ENCODE peak calls at places on chromosomes 7 and 10, in six cellular contexts. O, S, F, P, L and M are unnamed samples.
A peak's percentile ranks its signal among the peaks of the same experiment; 100 is the strongest.

GRCh38 chr10:98030093-98030821 is at the start of gene CRTAC1:
- DNase-seq in O (peak; percentile 51), S (no peak), F (peak; percentile 32), P (peak; percentile 71), L (peak; percentile 29), M (no peak)

GRCh38 chr10:23293973-23294372 is 50.6 kb downstream of the C10orf67 start:
- DNase-seq in O (no peak), S (no peak), F (no peak), P (no peak), L (no peak), M (no peak)

GRCh38 chr10:78852856-78853255 is 215.9 kb upstream of the ZMIZ1 start:
- DNase-seq in O (no peak), S (no peak), F (peak; percentile 40), P (peak; percentile 71), L (peak; percentile 39), M (no peak)

GRCh38 chr7:73431041-73431835 is 2.3 kb upstream of the FZD9 start:
- DNase-seq in O (no peak), S (no peak), F (peak; percentile 70), P (no peak), L (no peak), M (no peak)

GRCh38 chr7:129569811-129570215 is 41.7 kb upstream of the NRF1 start:
- DNase-seq in O (no peak), S (no peak), F (peak; percentile 87), P (no peak), L (peak; percentile 30), M (peak; percentile 86)

GRCh38 chr10:25294032-25294926 is 119.5 kb downstream of the GPR158 start:
- DNase-seq in O (no peak), S (peak; percentile 56), F (peak; percentile 53), P (no peak), L (no peak), M (no peak)

GRCh38 chr10:91932737-91933136 is 9.2 kb downstream of the BTAF1 start:
- DNase-seq in O (no peak), S (no peak), F (no peak), P (no peak), L (no peak), M (no peak)

GRCh38 chr7:134541-134940 is 57.8 kb upstream of the FAM20C start:
- DNase-seq in O (no peak), S (no peak), F (no peak), P (no peak), L (no peak), M (no peak)

GRCh38 chr10:93272884-93273675 is 199.4 kb downstream of the CYP26A1 start:
- DNase-seq in O (no peak), S (no peak), F (no peak), P (no peak), L (no peak), M (no peak)

GRCh38 chr7:55409474-55410225 is 44.5 kb downstream of the LANCL2 start:
- DNase-seq in O (no peak), S (no peak), F (no peak), P (peak; percentile 31), L (no peak), M (peak; percentile 51)

GRCh38 chr10:86752311-86752710 is 4.1 kb upstream of the BMPR1A start:
- DNase-seq in O (no peak), S (no peak), F (no peak), P (no peak), L (no peak), M (no peak)

GRCh38 chr10:110916554-110917346 is 2.2 kb downstream of the BBIP1 start:
- DNase-seq in O (no peak), S (peak; percentile 41), F (peak; percentile 46), P (no peak), L (no peak), M (no peak)

GRCh38 chr10:93110472-93111146 is 36.9 kb downstream of the CYP26A1 start:
- DNase-seq in O (no peak), S (no peak), F (no peak), P (no peak), L (no peak), M (no peak)

GRCh38 chr7:150875791-150876190 is 23.5 kb downstream of the AOC1 start:
- DNase-seq in O (no peak), S (no peak), F (peak; percentile 30), P (no peak), L (no peak), M (no peak)
- TF ChIP-seq CTCF in O (no peak), S (peak; percentile 33), F (no peak), P (no peak), L (no peak), M (peak; percentile 36)

DNA sequence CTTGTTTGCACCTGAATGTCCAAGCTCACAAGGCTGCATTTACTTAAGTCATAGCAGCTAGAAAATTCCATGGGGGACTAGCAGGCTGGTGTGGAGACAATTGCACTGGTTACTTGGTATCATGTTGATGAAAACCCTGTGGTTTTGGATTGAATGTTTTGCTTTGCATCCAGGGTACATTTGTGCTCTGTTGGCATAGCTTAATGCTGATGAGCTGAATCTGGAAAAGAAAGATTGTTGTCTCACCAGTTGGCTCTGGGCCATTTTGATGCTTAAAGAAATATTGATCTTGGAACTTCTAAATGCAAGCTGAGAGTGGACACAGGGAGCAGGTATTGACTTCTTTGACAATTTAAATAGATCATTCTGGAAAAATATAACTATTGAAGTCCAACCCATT is 122.5 kb upstream of the MBL2 start:
- DNase-seq in O (no peak), S (no peak), F (no peak), P (no peak), L (no peak), M (peak; percentile 54)
- H3K4me3 ChIP-seq in O (no peak overlapping the region), S (no peak overlapping the region), F (no peak overlapping the region), P (no peak overlapping the region), L (no peak overlapping the region), M (no peak overlapping the region)

GRCh38 chr10:43685744-43686143 is 37.1 kb upstream of the ZNF32 start:
- DNase-seq in O (no peak), S (no peak), F (no peak), P (peak; percentile 95), L (peak; percentile 45), M (no peak)

GRCh38 chr10:43684198-43684559 is 35.5 kb upstream of the ZNF32 start:
- DNase-seq in O (no peak), S (no peak), F (no peak), P (no peak), L (no peak), M (no peak)

GRCh38 chr10:43682956-43683355 is 34.3 kb upstream of the ZNF32 start:
- DNase-seq in O (no peak), S (no peak), F (no peak), P (no peak), L (no peak), M (no peak)

GRCh38 chr10:43681721-43682120 is 33.0 kb upstream of the ZNF32 start:
- DNase-seq in O (no peak), S (no peak), F (no peak), P (no peak), L (no peak), M (no peak)

GRCh38 chr10:43683451-43684197 is 34.9 kb upstream of the ZNF32 start:
- DNase-seq in O (no peak), S (no peak), F (peak; percentile 18), P (peak; percentile 55), L (no peak), M (no peak)
- TF ChIP-seq CTCF in O (peak; percentile 37), S (peak; percentile 66), F (no peak), P (peak; percentile 36), L (no peak), M (peak; percentile 72)

DNA sequence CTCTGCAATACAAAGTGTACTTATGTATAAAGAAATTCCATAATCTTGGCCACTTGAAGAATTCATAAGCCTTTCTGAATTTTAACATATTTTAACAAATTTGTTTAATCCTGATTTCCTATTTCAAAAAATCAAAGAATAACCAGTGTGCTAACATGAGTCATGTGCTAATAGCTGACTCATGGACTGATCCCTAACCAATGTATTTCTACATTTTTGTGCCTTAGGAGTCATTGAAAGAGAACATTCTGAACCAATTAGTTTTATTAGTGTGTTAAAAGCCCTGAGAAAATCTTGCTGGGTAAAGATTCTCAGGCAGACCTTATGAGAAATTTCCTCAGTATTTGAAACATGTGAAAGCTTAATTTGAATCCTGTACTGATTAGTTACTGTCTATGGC is 73.1 kb upstream of the CCAR1 start:
- DNase-seq in O (no peak), S (peak; percentile 91), F (no peak), P (no peak), L (no peak), M (peak; percentile 88)
- H3K4me3 ChIP-seq in O (no peak overlapping the region), S (no peak overlapping the region), F (no peak overlapping the region), P (no peak overlapping the region), L (no peak overlapping the region), M (no peak overlapping the region)

GRCh38 chr10:95906675-95907453 is 911 bp upstream of the CC2D2B start:
- DNase-seq in O (peak; percentile 32), S (peak; percentile 24), F (peak; percentile 70), P (peak; percentile 65), L (peak; percentile 51), M (peak; percentile 36)
- TF ChIP-seq CTCF in O (no peak), S (peak; percentile 27), F (no peak), P (no peak), L (no peak), M (peak; percentile 39)

GRCh38 chr7:114048386-114049235 is 129.8 kb upstream of the PPP1R3A start:
- DNase-seq in O (no peak), S (no peak), F (peak; percentile 5), P (peak; percentile 25), L (no peak), M (peak; percentile 38)
- H3K4me3 ChIP-seq in O (no peak overlapping the region), S (no peak overlapping the region), F (peak overlapping the region; percentile 29), P (no peak overlapping the region), L (peak overlapping the region; percentile 23), M (peak overlapping the region; percentile 25)

GRCh38 chr7:28958235-28958945 is at the start of gene TRIL:
- DNase-seq in O (peak; percentile 90), S (no peak), F (no peak), P (peak; percentile 63), L (peak; percentile 65), M (no peak)

GRCh38 chr7:28958946-28959417 is 852 bp upstream of the TRIL start:
- DNase-seq in O (no peak), S (no peak), F (no peak), P (no peak), L (no peak), M (no peak)

GRCh38 chr7:28957822-28958234 is 302 bp downstream of the TRIL start:
- DNase-seq in O (peak; percentile 20), S (no peak), F (no peak), P (peak; percentile 21), L (no peak), M (no peak)

GRCh38 chr7:28961972-28962371 is 3.8 kb upstream of the TRIL start:
- DNase-seq in O (no peak), S (no peak), F (no peak), P (no peak), L (no peak), M (no peak)

GRCh38 chr7:28960071-28960840 is 2.1 kb upstream of the TRIL start:
- DNase-seq in O (no peak), S (no peak), F (no peak), P (no peak), L (no peak), M (no peak)
- TF ChIP-seq CTCF in O (no peak), S (no peak), F (no peak), P (no peak), L (no peak), M (no peak)

GRCh38 chr7:50745835-50746234 is 36.9 kb downstream of the GRB10 start:
- DNase-seq in O (no peak), S (no peak), F (no peak), P (no peak), L (no peak), M (no peak)
- H3K4me3 ChIP-seq in O (no peak overlapping the region), S (no peak overlapping the region), F (no peak overlapping the region), P (no peak overlapping the region), L (no peak overlapping the region), M (no peak overlapping the region)